ENCODE peak calls at places on chromosomes 4 and X, in six cellular contexts. L is K562, P is HepG2, N is A549, C is GM12878, K is endothelial cell of umbilical vein. H is an unnamed sample.

GRCh38 chr4:120773641-120774040 is 148.9 kb downstream of the PRDM5 start:
- DNase-seq in C (no peak), K (no peak), N (no peak), P (no peak), L (no peak), H (no peak)

GRCh38 chr4:10267066-10267465 is 150.5 kb upstream of the WDR1 start:
- DNase-seq in C (no peak), K (no peak), P (no peak), L (no peak), N (no peak), H (no peak)

GRCh38 chrX:46456125-46456922 is 88.9 kb downstream of the ZNF674 start:
- DNase-seq in P (no peak), N (no peak), C (no peak), L (no peak), K (peak; percentile 91), H (no peak)

GRCh38 chrX:51336584-51336983 is 4.0 kb downstream of the NUDT10 start:
- DNase-seq in L (peak; percentile 27), N (peak; percentile 22), K (peak; percentile 18), P (peak; percentile 13), C (no peak), H (peak; percentile 24)

GRCh38 chr4:128244379-128244778 is 43.2 kb downstream of the PGRMC2 start:
- DNase-seq in L (no peak), P (no peak), K (no peak), C (no peak), N (no peak), H (no peak)

GRCh38 chrX:38798956-38799355 is 2.3 kb upstream of the MID1IP1 start:
- DNase-seq in P (no peak), C (no peak), K (peak; percentile 22), L (no peak), N (no peak), H (no peak)

GRCh38 chrX:78321809-78322208 is 5.6 kb downstream of the CYSLTR1 start:
- DNase-seq in N (no peak), K (no peak), P (no peak), L (no peak), C (no peak), H (peak; percentile 93)

GRCh38 chrX:136185409-136186022 is 38.2 kb downstream of the FHL1 start:
- DNase-seq in C (no peak), K (peak; percentile 66), L (no peak), N (peak; percentile 28), P (no peak), H (no peak)

GRCh38 chrX:86103061-86103460 is 45.2 kb upstream of the DACH2 start:
- DNase-seq in P (no peak), K (no peak), L (no peak), N (no peak), C (no peak), H (no peak)

GRCh38 chr4:39541987-39542632 is 14.9 kb upstream of the UGDH start:
- DNase-seq in L (no peak), K (no peak), N (no peak), C (no peak), P (no peak), H (no peak)

GRCh38 chr4:73257995-73258667 is 467 bp downstream of the ANKRD17 start:
- DNase-seq in K (peak; percentile 59), L (peak; percentile 60), P (peak; percentile 53), N (peak; percentile 8), C (no peak), H (peak; percentile 69)

GRCh38 chrX:16445166-16445752 is 204.7 kb upstream of the S100G start:
- DNase-seq in C (no peak), L (peak; percentile 24), P (peak; percentile 1), N (peak; percentile 15), K (peak; percentile 17), H (peak; percentile 42)

GRCh38 chrX:70038951-70039350 is 10.8 kb downstream of the AWAT2 start:
- DNase-seq in N (no peak), K (no peak), L (no peak), P (no peak), C (no peak), H (no peak)

GRCh38 chr4:74598611-74599325 is 153.8 kb downstream of the AREG start:
- DNase-seq in C (no peak), L (no peak), K (peak; percentile 18), N (no peak), P (no peak), H (no peak)

DNA sequence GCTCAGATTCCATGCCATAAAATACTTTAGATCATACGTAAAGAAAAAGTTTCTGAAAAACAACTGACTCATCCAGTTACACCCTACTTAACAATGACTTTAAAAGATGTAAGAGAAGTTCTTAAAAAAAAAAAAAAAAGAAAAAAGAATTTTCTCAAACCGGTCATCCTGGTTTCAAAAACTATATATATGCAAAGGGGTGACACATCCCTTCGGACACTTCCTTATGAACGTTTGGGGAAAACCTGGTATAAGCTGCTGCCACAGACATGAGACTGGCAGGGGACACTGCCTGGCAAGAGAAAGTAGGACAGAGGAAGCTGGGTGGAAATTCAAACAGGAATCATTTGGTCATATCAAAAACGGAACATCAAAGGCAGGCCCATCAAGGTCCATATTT is 81.2 kb upstream of the PRSS48 start:
- DNase-seq in C (no peak), N (peak; percentile 9), L (no peak), K (peak; percentile 89), P (no peak), H (no peak)
- TF ChIP-seq MYC in C (no peak), N (no peak), L (no peak), K (no peak), P (no peak), H (no peak)

GRCh38 chr4:139420652-139421051 is 33.3 kb upstream of the RAB33B start:
- DNase-seq in C (no peak), N (no peak), P (no peak), L (no peak), K (no peak), H (no peak)

GRCh38 chr4:139419388-139419914 is 34.5 kb upstream of the RAB33B start:
- DNase-seq in K (peak; percentile 99), C (no peak), P (no peak), L (no peak), N (no peak), H (peak; percentile 93)

GRCh38 chr4:139410312-139410711 is 43.6 kb upstream of the RAB33B start:
- DNase-seq in P (no peak), K (no peak), N (no peak), C (no peak), L (no peak), H (no peak)

DNA sequence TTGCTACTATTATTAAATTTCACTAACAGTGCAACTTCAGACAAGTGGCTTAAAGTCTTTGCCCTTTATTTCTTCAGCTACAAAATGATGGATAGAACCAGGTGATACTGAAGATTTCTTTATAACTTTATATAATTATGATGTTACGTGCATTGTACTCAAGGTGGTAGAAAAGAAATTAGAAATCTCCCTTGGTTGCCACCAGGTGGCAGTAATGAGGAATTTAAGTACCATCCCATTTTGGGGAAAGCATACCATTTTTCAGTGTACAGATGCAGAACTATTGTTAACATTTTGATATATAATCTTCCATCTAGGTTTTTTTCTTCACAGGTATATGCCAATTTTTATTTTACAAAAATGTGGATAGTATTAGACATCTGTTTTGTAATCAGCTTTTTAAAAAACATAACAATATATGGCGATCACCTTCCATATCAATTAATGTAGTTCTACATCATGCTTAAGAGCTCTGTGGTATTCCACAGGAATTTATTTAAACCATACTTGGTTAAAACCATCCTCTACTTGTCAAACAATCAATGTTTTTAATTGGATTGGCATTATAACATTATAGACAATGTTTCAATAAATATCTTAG is 37.7 kb upstream of the RAB33B start:
- DNase-seq in P (peak; percentile 28), L (peak; percentile 38), N (no peak), C (no peak), K (peak; percentile 58), H (peak; percentile 70)
- TF ChIP-seq MYC in P (no peak), L (no peak), N (no peak), C (no peak), K (no peak), H (no peak)

GRCh38 chrX:48890934-48891401 is 6.6 kb downstream of the TIMM17B start:
- DNase-seq in P (no peak), N (no peak), C (no peak), L (no peak), K (no peak), H (no peak)

GRCh38 chrX:48892896-48893295 is 4.7 kb downstream of the TIMM17B start:
- DNase-seq in K (no peak), P (no peak), N (no peak), C (no peak), L (no peak), H (no peak)

GRCh38 chrX:48890296-48890925 is 7.2 kb downstream of the TIMM17B start:
- DNase-seq in P (no peak), L (no peak), N (no peak), C (no peak), K (no peak), H (no peak)

GRCh38 chrX:48893556-48894348 is 3.8 kb downstream of the TIMM17B start:
- DNase-seq in C (no peak), K (no peak), N (no peak), P (no peak), L (no peak), H (no peak)

DNA sequence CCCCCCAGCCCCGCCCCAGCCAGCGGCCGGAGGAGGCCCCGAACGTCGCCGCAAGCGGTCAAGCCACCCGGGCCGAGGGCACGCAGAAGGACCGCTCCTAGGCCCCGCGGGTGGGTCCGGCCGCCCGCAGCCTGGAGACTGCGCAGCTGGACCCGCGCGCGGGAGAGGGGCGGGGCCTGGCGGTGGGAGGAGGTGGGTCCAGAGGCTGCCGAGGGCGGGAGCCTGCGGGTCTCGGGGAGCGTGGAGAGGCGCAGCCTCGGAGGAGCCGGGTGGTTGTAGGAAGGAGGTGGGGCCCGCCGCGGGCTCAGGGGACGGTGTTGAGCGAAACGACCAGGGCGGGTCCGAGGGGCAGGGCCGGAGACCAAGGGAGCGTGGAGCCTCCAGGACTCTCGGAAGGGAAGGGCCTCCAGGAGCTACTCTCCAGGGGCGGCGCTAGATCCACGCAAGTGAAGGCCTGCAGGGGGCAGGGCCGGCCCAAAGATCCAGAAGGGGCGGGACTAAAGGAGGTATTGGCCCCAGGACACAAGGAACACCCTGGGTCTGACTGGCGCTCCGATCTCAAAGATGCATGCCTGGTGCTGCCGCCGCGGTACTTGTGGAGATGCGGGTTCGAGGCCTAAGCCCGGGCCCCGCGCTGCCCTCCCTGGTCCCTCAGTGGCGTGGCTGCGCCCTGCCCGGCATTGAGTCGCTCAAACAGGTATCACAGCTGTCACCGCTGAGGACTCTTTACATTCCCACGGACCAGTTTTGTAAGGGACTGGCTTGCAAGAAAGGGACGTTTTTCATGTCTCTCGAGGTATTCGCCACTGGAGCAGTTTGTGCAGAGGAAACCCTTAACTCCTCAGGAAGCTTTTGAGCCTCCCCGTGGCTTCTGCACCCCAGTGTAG is 5.9 kb downstream of the TIMM17B start:
- DNase-seq in L (peak; percentile 83), C (no peak), N (peak; percentile 76), P (peak; percentile 76), K (peak; percentile 80), H (peak; percentile 62)
- TF ChIP-seq MYC in L (no peak), C (no peak), N (no peak), P (no peak), K (no peak), H (no peak)

GRCh38 chrX:66634272-66634671 is 4.6 kb downstream of the EDA2R start:
- DNase-seq in K (no peak), C (no peak), L (no peak), P (no peak), N (no peak), H (no peak)

GRCh38 chrX:66635360-66635759 is 3.5 kb downstream of the EDA2R start:
- DNase-seq in L (no peak), K (peak; percentile 6), C (no peak), P (no peak), N (no peak), H (no peak)

GRCh38 chrX:66632986-66633385 is 5.9 kb downstream of the EDA2R start:
- DNase-seq in K (no peak), N (no peak), L (no peak), P (no peak), C (no peak), H (no peak)

GRCh38 chrX:66633541-66633940 is 5.3 kb downstream of the EDA2R start:
- DNase-seq in L (no peak), P (no peak), N (no peak), C (no peak), K (no peak), H (no peak)

GRCh38 chrX:66638591-66639500 is at the start of gene EDA2R:
- DNase-seq in P (peak; percentile 85), N (peak; percentile 54), C (peak; percentile 60), K (peak; percentile 30), L (no peak), H (no peak)
- TF ChIP-seq MYC in P (no peak), N (no peak), C (no peak), K (no peak), L (no peak), H (no peak)

H was measured in NB4.